ENCODE peak calls at places on chromosome 3, in seven cellular contexts. One of them, this sample, is unnamed. For H3K4me1, the result is how much of the 10 kb centered on the place peaks cover.

GRCh38 chr3:54067060-54067459 is 55.3 kb upstream of the CACNA2D3 start:
- DNase-seq in GM23338: no peak
- DNase-seq in adrenal gland: no peak
- DNase-seq in endodermal cell: no peak
- DNase-seq in lower lobe of right lung: no peak
- DNase-seq in suprapubic skin: no peak
- DNase-seq in heart left ventricle: no peak
- DNase-seq in this sample: no peak

GRCh38 chr3:127524300-127524896 is 66.1 kb downstream of the TPRA1 start:
- DNase-seq in GM23338: peak
- DNase-seq in adrenal gland: no peak
- DNase-seq in endodermal cell: no peak
- DNase-seq in lower lobe of right lung: no peak
- DNase-seq in suprapubic skin: no peak
- DNase-seq in heart left ventricle: no peak
- DNase-seq in this sample: no peak

GRCh38 chr3:63818282-63819150 is 583 bp upstream of the C3orf49 start:
- DNase-seq in GM23338: peak
- DNase-seq in adrenal gland: peak
- DNase-seq in endodermal cell: peak
- DNase-seq in lower lobe of right lung: no peak
- DNase-seq in suprapubic skin: peak
- DNase-seq in heart left ventricle: peak
- DNase-seq in this sample: peak

GRCh38 chr3:177441813-177442646 is 244.7 kb upstream of the TBL1XR1 start:
- DNase-seq in GM23338: no peak
- DNase-seq in adrenal gland: no peak
- DNase-seq in endodermal cell: no peak
- DNase-seq in lower lobe of right lung: no peak
- DNase-seq in suprapubic skin: no peak
- DNase-seq in heart left ventricle: no peak
- DNase-seq in this sample: no peak

GRCh38 chr3:28053759-28054158 is 187.7 kb upstream of the CMC1 start:
- DNase-seq in GM23338: no peak
- DNase-seq in adrenal gland: no peak
- DNase-seq in endodermal cell: no peak
- DNase-seq in lower lobe of right lung: no peak
- DNase-seq in suprapubic skin: no peak
- DNase-seq in heart left ventricle: no peak
- DNase-seq in this sample: peak

GRCh38 chr3:51929420-51930003 is 12.2 kb downstream of the RRP9 start:
- DNase-seq in GM23338: peak
- DNase-seq in adrenal gland: no peak
- DNase-seq in endodermal cell: peak
- DNase-seq in lower lobe of right lung: no peak
- DNase-seq in suprapubic skin: no peak
- DNase-seq in heart left ventricle: no peak
- DNase-seq in this sample: no peak

GRCh38 chr3:115169808-115170207 is 22.7 kb upstream of the ZBTB20 start:
- DNase-seq in GM23338: no peak
- DNase-seq in adrenal gland: no peak
- DNase-seq in endodermal cell: no peak
- DNase-seq in lower lobe of right lung: no peak
- DNase-seq in suprapubic skin: no peak
- DNase-seq in heart left ventricle: no peak
- DNase-seq in this sample: no peak

GRCh38 chr3:64345351-64345750 is 120.1 kb upstream of the PRICKLE2 start:
- DNase-seq in GM23338: no peak
- DNase-seq in adrenal gland: peak
- DNase-seq in endodermal cell: no peak
- DNase-seq in lower lobe of right lung: no peak
- DNase-seq in suprapubic skin: no peak
- DNase-seq in heart left ventricle: no peak
- DNase-seq in this sample: peak

GRCh38 chr3:57973715-57974477 is 34.3 kb upstream of the FLNB start:
- DNase-seq in GM23338: no peak
- DNase-seq in adrenal gland: no peak
- DNase-seq in endodermal cell: no peak
- DNase-seq in lower lobe of right lung: no peak
- DNase-seq in suprapubic skin: no peak
- DNase-seq in heart left ventricle: no peak
- DNase-seq in this sample: no peak

GRCh38 chr3:113019182-113020137 is 28.7 kb downstream of the GTPBP8 start:
- DNase-seq in GM23338: peak
- DNase-seq in adrenal gland: peak
- DNase-seq in endodermal cell: peak
- DNase-seq in lower lobe of right lung: peak
- DNase-seq in suprapubic skin: peak
- DNase-seq in heart left ventricle: peak
- DNase-seq in this sample: peak

GRCh38 chr3:105997800-105998526 is 129.2 kb upstream of the CBLB start:
- DNase-seq in GM23338: no peak
- DNase-seq in adrenal gland: peak
- DNase-seq in endodermal cell: no peak
- DNase-seq in lower lobe of right lung: peak
- DNase-seq in suprapubic skin: peak
- DNase-seq in heart left ventricle: no peak
- DNase-seq in this sample: peak

GRCh38 chr3:49020335-49021212 is 1.3 kb upstream of the NDUFAF3 start:
- DNase-seq in GM23338: peak
- DNase-seq in adrenal gland: peak
- DNase-seq in endodermal cell: peak
- DNase-seq in lower lobe of right lung: peak
- DNase-seq in suprapubic skin: peak
- DNase-seq in heart left ventricle: peak
- DNase-seq in this sample: peak

GRCh38 chr3:43873723-43874122 is 183.0 kb downstream of the ABHD5 start:
- DNase-seq in GM23338: no peak
- DNase-seq in adrenal gland: no peak
- DNase-seq in endodermal cell: peak
- DNase-seq in lower lobe of right lung: no peak
- DNase-seq in suprapubic skin: no peak
- DNase-seq in heart left ventricle: no peak
- DNase-seq in this sample: no peak

GRCh38 chr3:72306800-72307341 is 521.9 kb upstream of the PROK2 start:
- DNase-seq in GM23338: peak
- DNase-seq in adrenal gland: no peak
- DNase-seq in endodermal cell: peak
- DNase-seq in lower lobe of right lung: no peak
- DNase-seq in suprapubic skin: no peak
- DNase-seq in heart left ventricle: no peak
- DNase-seq in this sample: peak

GRCh38 chr3:148757238-148757930 is 59.7 kb downstream of the AGTR1 start:
- DNase-seq in GM23338: no peak
- DNase-seq in adrenal gland: no peak
- DNase-seq in endodermal cell: no peak
- DNase-seq in lower lobe of right lung: no peak
- DNase-seq in suprapubic skin: no peak
- DNase-seq in heart left ventricle: no peak
- DNase-seq in this sample: peak

GRCh38 chr3:197333901-197334639 is 35.7 kb upstream of the DLG1 start:
- DNase-seq in GM23338: no peak
- DNase-seq in adrenal gland: no peak
- DNase-seq in endodermal cell: peak
- DNase-seq in lower lobe of right lung: no peak
- DNase-seq in suprapubic skin: no peak
- DNase-seq in heart left ventricle: no peak
- DNase-seq in this sample: peak

GRCh38 chr3:171349392-171349791 is 110.8 kb downstream of the TNIK start:
- DNase-seq in GM23338: no peak
- DNase-seq in adrenal gland: no peak
- DNase-seq in endodermal cell: no peak
- DNase-seq in lower lobe of right lung: no peak
- DNase-seq in suprapubic skin: no peak
- DNase-seq in heart left ventricle: no peak
- DNase-seq in this sample: no peak

GRCh38 chr3:73143821-73144237 is 82.4 kb downstream of the EBLN2 start:
- DNase-seq in GM23338: no peak
- DNase-seq in adrenal gland: no peak
- DNase-seq in endodermal cell: peak
- DNase-seq in lower lobe of right lung: no peak
- DNase-seq in suprapubic skin: no peak
- DNase-seq in heart left ventricle: no peak
- DNase-seq in this sample: no peak

GRCh38 chr3:15959434-15959811 is 161.6 kb upstream of the ANKRD28 start:
- DNase-seq in GM23338: no peak
- DNase-seq in adrenal gland: no peak
- DNase-seq in endodermal cell: no peak
- DNase-seq in lower lobe of right lung: no peak
- DNase-seq in suprapubic skin: no peak
- DNase-seq in heart left ventricle: no peak
- DNase-seq in this sample: no peak

GRCh38 chr3:191342391-191342790 is 12.1 kb upstream of the UTS2B start:
- DNase-seq in GM23338: no peak
- DNase-seq in adrenal gland: no peak
- DNase-seq in endodermal cell: no peak
- DNase-seq in lower lobe of right lung: no peak
- DNase-seq in suprapubic skin: no peak
- DNase-seq in heart left ventricle: no peak
- DNase-seq in this sample: no peak
- H3K4me1 ChIP-seq in GM23338: under half
- H3K4me1 ChIP-seq in adrenal gland: half or more
- H3K4me1 ChIP-seq in endodermal cell: under half
- H3K4me1 ChIP-seq in lower lobe of right lung: half or more
- H3K4me1 ChIP-seq in suprapubic skin: under half
- H3K4me1 ChIP-seq in heart left ventricle: under half
- H3K4me1 ChIP-seq in this sample: under half

GRCh38 chr3:62439978-62440377 is 66.6 kb upstream of the FEZF2 start:
- DNase-seq in GM23338: no peak
- DNase-seq in adrenal gland: no peak
- DNase-seq in endodermal cell: no peak
- DNase-seq in lower lobe of right lung: no peak
- DNase-seq in suprapubic skin: no peak
- DNase-seq in heart left ventricle: no peak
- DNase-seq in this sample: no peak

GRCh38 chr3:62433396-62433795 is 60.0 kb upstream of the FEZF2 start:
- DNase-seq in GM23338: no peak
- DNase-seq in adrenal gland: no peak
- DNase-seq in endodermal cell: no peak
- DNase-seq in lower lobe of right lung: no peak
- DNase-seq in suprapubic skin: no peak
- DNase-seq in heart left ventricle: no peak
- DNase-seq in this sample: no peak

GRCh38 chr3:62445267-62445666 is 71.9 kb upstream of the FEZF2 start:
- DNase-seq in GM23338: peak
- DNase-seq in adrenal gland: no peak
- DNase-seq in endodermal cell: no peak
- DNase-seq in lower lobe of right lung: no peak
- DNase-seq in suprapubic skin: no peak
- DNase-seq in heart left ventricle: no peak
- DNase-seq in this sample: peak

GRCh38 chr3:62436785-62437184 is 63.4 kb upstream of the FEZF2 start:
- DNase-seq in GM23338: no peak
- DNase-seq in adrenal gland: no peak
- DNase-seq in endodermal cell: no peak
- DNase-seq in lower lobe of right lung: no peak
- DNase-seq in suprapubic skin: no peak
- DNase-seq in heart left ventricle: no peak
- DNase-seq in this sample: no peak

GRCh38 chr3:62439176-62439813 is 65.9 kb upstream of the FEZF2 start:
- DNase-seq in GM23338: peak
- DNase-seq in adrenal gland: no peak
- DNase-seq in endodermal cell: no peak
- DNase-seq in lower lobe of right lung: no peak
- DNase-seq in suprapubic skin: no peak
- DNase-seq in heart left ventricle: no peak
- DNase-seq in this sample: no peak
- TF ChIP-seq CTCF in GM23338: no peak
- TF ChIP-seq CTCF in adrenal gland: no peak
- TF ChIP-seq CTCF in endodermal cell: no peak
- TF ChIP-seq CTCF in lower lobe of right lung: no peak
- TF ChIP-seq CTCF in suprapubic skin: no peak
- TF ChIP-seq CTCF in heart left ventricle: no peak
- TF ChIP-seq CTCF in this sample: no peak

GRCh38 chr3:45655906-45656305 is 33.3 kb upstream of the SACM1L start:
- DNase-seq in GM23338: no peak
- DNase-seq in adrenal gland: no peak
- DNase-seq in endodermal cell: no peak
- DNase-seq in lower lobe of right lung: no peak
- DNase-seq in suprapubic skin: no peak
- DNase-seq in heart left ventricle: no peak
- DNase-seq in this sample: no peak
- H3K4me1 ChIP-seq in GM23338: under half
- H3K4me1 ChIP-seq in adrenal gland: under half
- H3K4me1 ChIP-seq in endodermal cell: under half
- H3K4me1 ChIP-seq in lower lobe of right lung: half or more
- H3K4me1 ChIP-seq in suprapubic skin: under half
- H3K4me1 ChIP-seq in heart left ventricle: under half
- H3K4me1 ChIP-seq in this sample: under half

GRCh38 chr3:188052966-188053340 is 101.0 kb upstream of the LPP start:
- DNase-seq in GM23338: no peak
- DNase-seq in adrenal gland: no peak
- DNase-seq in endodermal cell: no peak
- DNase-seq in lower lobe of right lung: no peak
- DNase-seq in suprapubic skin: no peak
- DNase-seq in heart left ventricle: no peak
- DNase-seq in this sample: no peak

GRCh38 chr3:188053710-188054379 is 100.1 kb upstream of the LPP start:
- DNase-seq in GM23338: no peak
- DNase-seq in adrenal gland: no peak
- DNase-seq in endodermal cell: no peak
- DNase-seq in lower lobe of right lung: no peak
- DNase-seq in suprapubic skin: no peak
- DNase-seq in heart left ventricle: no peak
- DNase-seq in this sample: no peak

GRCh38 chr3:188049890-188050530 is 103.9 kb upstream of the LPP start:
- DNase-seq in GM23338: no peak
- DNase-seq in adrenal gland: no peak
- DNase-seq in endodermal cell: no peak
- DNase-seq in lower lobe of right lung: no peak
- DNase-seq in suprapubic skin: no peak
- DNase-seq in heart left ventricle: no peak
- DNase-seq in this sample: no peak

GRCh38 chr3:188051801-188052228 is 102.1 kb upstream of the LPP start:
- DNase-seq in GM23338: peak
- DNase-seq in adrenal gland: peak
- DNase-seq in endodermal cell: peak
- DNase-seq in lower lobe of right lung: no peak
- DNase-seq in suprapubic skin: no peak
- DNase-seq in heart left ventricle: peak
- DNase-seq in this sample: no peak

DNA sequence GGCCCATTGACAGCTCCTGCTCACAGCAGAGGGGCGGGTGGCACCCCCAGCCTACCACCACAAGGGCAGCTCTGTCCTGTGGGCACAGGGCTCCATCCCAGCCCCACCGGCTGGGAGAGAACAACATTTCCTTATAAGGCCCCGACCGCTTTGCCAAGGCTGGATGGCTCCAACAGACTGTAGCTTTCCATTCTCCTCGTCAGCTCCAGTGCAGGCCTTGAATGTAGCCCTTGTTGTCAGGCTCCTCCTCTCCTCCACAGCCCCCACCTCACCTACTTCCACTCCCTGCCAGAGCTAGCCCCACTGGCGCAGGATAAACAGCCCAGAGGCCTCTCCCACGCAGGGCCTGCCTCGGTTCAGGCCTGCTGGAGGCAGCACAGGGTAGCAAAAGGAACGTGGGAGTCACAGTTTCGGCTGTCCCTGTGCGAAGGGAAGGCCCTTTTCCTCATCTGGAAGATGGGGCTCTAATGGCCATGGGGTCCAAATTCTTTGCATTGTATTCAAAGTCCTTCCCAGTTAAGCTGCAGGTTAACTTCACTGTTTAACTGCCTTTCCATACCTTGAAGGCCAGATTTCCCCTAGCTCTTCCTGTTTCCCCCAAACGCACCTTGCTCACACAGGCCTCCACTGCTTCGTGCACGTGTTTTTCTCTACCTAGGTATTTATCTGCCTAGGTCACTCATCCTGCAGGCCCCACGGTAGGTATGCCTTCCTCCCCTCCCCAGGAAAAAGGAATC is 101.6 kb upstream of the LPP start:
- DNase-seq in GM23338: peak
- DNase-seq in adrenal gland: peak
- DNase-seq in endodermal cell: peak
- DNase-seq in lower lobe of right lung: peak
- DNase-seq in suprapubic skin: peak
- DNase-seq in heart left ventricle: peak
- DNase-seq in this sample: peak
- TF ChIP-seq CTCF in GM23338: peak
- TF ChIP-seq CTCF in adrenal gland: peak
- TF ChIP-seq CTCF in endodermal cell: peak
- TF ChIP-seq CTCF in lower lobe of right lung: peak
- TF ChIP-seq CTCF in suprapubic skin: no peak
- TF ChIP-seq CTCF in heart left ventricle: peak
- TF ChIP-seq CTCF in this sample: peak

This sample was measured in hepatocyte.